ENCODE peak calls at places on chromosomes 3 and 15, in five cellular contexts. F, Y, T, D and O are unnamed samples.

GRCh38 chr3:143298886-143299535 is 179.4 kb downstream of the CHST2 start:
- DNase-seq in T (no peak), F (no peak), Y (no peak), D (no peak), O (no peak)

GRCh38 chr15:70474682-70475438 is 288.5 kb downstream of the UACA start:
- DNase-seq in T (peak; percentile 72), Y (no peak), F (peak; percentile 97), D (peak; percentile 94), O (peak; percentile 94)

GRCh38 chr3:99330924-99331532 is 307.4 kb upstream of the COL8A1 start:
- DNase-seq in D (peak; percentile 77), T (no peak), Y (no peak), F (peak; percentile 4), O (no peak)

GRCh38 chr3:41002104-41002503 is 197.2 kb upstream of the CTNNB1 start:
- DNase-seq in T (no peak), D (no peak), F (no peak), Y (no peak), O (no peak)

GRCh38 chr15:40313531-40314398 is 6.0 kb upstream of the PLCB2 start:
- DNase-seq in Y (no peak), T (no peak), D (peak; percentile 74), F (peak; percentile 72), O (peak; percentile 87)

GRCh38 chr3:123489400-123490004 is 40.6 kb upstream of the ADCY5 start:
- DNase-seq in F (peak; percentile 52), D (peak; percentile 84), Y (peak; percentile 62), T (peak; percentile 73), O (peak; percentile 68)

GRCh38 chr3:100316656-100317069 is 17.9 kb upstream of the NIT2 start:
- DNase-seq in D (peak; percentile 77), F (peak; percentile 63), Y (peak; percentile 46), T (no peak), O (peak; percentile 64)

GRCh38 chr3:30300844-30301243 is 305.6 kb upstream of the TGFBR2 start:
- DNase-seq in T (no peak), D (no peak), Y (no peak), F (no peak), O (no peak)

GRCh38 chr3:177295116-177295515 is 97.8 kb upstream of the TBL1XR1 start:
- DNase-seq in Y (no peak), D (peak; percentile 42), T (no peak), F (peak; percentile 96), O (peak; percentile 88)

GRCh38 chr3:148600440-148600839 is 97.3 kb upstream of the AGTR1 start:
- DNase-seq in T (no peak), D (no peak), Y (no peak), F (no peak), O (no peak)

GRCh38 chr3:54889731-54890130 is 38.1 kb downstream of the LRTM1 start:
- DNase-seq in D (no peak), Y (no peak), T (no peak), F (no peak), O (no peak)

GRCh38 chr15:69823223-69823907 is 274.4 kb downstream of the TLE3 start:
- DNase-seq in Y (no peak), D (peak; percentile 40), T (no peak), F (peak; percentile 19), O (no peak)

DNA sequence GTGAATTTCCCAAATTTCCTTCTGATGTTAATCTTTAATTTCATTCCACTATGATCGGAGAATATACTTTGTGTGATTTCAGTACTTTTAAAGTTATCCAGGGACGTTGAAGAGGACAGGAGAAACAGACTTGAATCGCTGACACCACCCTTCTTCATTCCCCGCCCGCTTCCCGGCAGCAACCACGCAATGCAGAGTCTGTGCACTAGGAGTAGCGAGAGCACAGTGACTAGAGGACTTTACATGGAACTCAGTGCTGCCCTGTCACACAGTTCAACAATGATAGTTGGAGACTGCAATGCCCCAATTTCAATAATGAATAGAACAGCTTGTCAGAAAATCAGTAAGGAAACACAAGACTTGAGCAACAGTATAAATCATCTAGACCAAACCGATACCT is 73.9 kb downstream of the RNF13 start:
- DNase-seq in D (no peak), Y (no peak), T (no peak), F (no peak), O (no peak)
- TF ChIP-seq CTCF in D (no peak), Y (no peak), T (no peak), F (no peak), O (no peak)

GRCh38 chr15:62253294-62253693 is 88.2 kb upstream of the C2CD4B start:
- DNase-seq in Y (no peak), F (no peak), T (no peak), D (no peak), O (peak; percentile 5)
- TF ChIP-seq CTCF in Y (no peak), F (no peak), T (no peak), D (no peak), O (no peak)

DNA sequence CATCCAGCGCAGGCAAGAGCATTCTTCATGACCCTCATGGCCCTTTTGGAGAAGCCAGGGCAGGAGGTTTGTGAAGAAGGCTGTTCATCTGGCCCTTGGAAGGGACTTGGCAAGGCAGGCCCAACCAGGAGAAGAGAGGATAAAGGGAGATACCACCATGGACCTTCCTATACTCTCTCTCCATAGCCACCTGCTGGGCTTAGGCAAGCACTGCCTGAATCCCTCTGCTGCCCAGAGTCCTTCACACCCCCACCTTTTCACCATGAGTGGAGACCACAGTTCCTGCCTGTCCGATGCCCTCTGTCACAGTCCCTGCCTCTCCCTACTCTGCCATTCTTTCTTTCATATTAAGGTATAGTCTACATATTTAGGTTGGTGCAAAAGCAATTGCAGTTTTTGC is 10.6 kb upstream of the SFMBT1 start:
- DNase-seq in F (no peak), D (peak; percentile 50), Y (no peak), T (no peak), O (peak; percentile 22)
- TF ChIP-seq CTCF in F (peak; percentile 40), D (peak; percentile 58), Y (peak; percentile 13), T (no peak), O (peak; percentile 42)

GRCh38 chr15:68475449-68475848 is 43.5 kb upstream of the ITGA11 start:
- DNase-seq in Y (no peak), D (no peak), F (no peak), T (no peak), O (no peak)
- TF ChIP-seq CTCF in Y (no peak), D (no peak), F (no peak), T (no peak), O (no peak)

GRCh38 chr15:56286213-56286612 is 42.5 kb upstream of the RFX7 start:
- DNase-seq in Y (no peak), D (no peak), F (no peak), T (no peak), O (no peak)
- TF ChIP-seq CTCF in Y (no peak), D (peak; percentile 59), F (peak; percentile 34), T (no peak), O (peak; percentile 36)

GRCh38 chr3:61822588-61822987 is 261.2 kb downstream of the PTPRG start:
- DNase-seq in Y (no peak), D (no peak), T (no peak), F (no peak), O (no peak)

GRCh38 chr3:61824553-61825135 is 263.3 kb downstream of the PTPRG start:
- DNase-seq in Y (no peak), D (no peak), F (no peak), T (no peak), O (no peak)

GRCh38 chr3:61820306-61820992 is 259.1 kb downstream of the PTPRG start:
- DNase-seq in F (no peak), T (no peak), D (no peak), Y (no peak), O (no peak)

GRCh38 chr3:61819861-61820260 is 258.5 kb downstream of the PTPRG start:
- DNase-seq in F (peak; percentile 23), Y (no peak), D (no peak), T (no peak), O (no peak)

GRCh38 chr3:61821823-61822251 is 260.5 kb downstream of the PTPRG start:
- DNase-seq in Y (no peak), F (no peak), D (no peak), T (no peak), O (peak; percentile 36)
- TF ChIP-seq CTCF in Y (no peak), F (no peak), D (no peak), T (no peak), O (no peak)

DNA sequence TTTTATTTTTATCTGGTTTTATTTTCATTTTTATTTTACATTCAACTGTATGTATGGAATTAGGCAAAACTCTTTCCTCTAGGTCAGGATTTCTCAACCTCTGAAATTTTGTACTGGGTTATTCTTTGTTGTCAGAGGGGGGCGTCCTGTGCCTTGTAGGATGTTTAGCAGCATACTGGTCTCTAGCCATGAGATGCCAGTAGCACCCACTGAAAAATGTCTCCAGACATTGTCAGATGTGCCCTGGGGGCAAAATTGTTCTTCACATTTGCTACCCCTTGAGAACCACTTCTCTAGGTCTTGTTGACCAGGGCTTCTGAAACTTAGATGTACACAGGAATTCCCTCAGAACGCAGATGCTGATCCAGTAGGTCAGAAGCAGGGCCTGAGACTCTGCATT is 5.4 kb downstream of the CHRNA5 start:
- DNase-seq in Y (no peak), F (no peak), D (no peak), T (no peak), O (no peak)
- TF ChIP-seq CTCF in Y (no peak), F (no peak), D (no peak), T (no peak), O (no peak)

DNA sequence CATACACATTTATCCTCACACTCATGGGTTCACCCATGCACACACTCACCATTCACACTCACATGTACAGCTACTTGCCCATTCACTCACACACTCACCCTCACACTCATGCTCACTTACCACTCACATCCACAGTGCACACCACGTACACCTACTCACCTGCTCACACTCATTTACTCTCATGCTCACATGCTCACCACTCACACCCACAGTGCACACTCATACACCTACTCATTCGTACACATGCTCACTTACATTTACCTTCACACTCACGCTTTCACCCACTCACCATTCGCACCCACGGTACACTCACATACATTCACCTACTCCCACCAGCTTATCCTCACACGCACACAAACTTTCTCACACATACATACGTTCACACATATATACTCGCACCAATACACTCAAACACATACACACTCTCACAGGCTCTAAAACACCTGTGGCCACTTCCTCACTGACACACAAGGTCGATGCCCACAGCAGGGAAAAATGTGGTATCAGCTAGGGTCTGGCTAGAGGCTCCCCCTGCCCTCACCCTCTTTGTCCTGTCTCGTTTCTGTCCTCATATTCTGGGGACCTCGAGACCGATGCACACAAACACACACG is 46.0 kb downstream of the NUP210 start:
- DNase-seq in D (no peak), Y (no peak), F (no peak), T (no peak), O (no peak)
- TF ChIP-seq CTCF in D (no peak), Y (no peak), F (no peak), T (no peak), O (no peak)